ENCODE peak calls at places on chromosomes 1 and 21, in seven cellular contexts. One of them, this sample, is unnamed.

GRCh38 chr1:206687915-206688442 is 3.3 kb downstream of the MAPKAPK2 start:
- DNase-seq in upper lobe of left lung: no peak
- DNase-seq in A549: no peak
- DNase-seq in lower leg skin: no peak
- DNase-seq in esophagus squamous epithelium: no peak
- DNase-seq in NB4: peak
- DNase-seq in body of pancreas: no peak
- DNase-seq in this sample: peak

GRCh38 chr1:208782186-208782585 is 538.0 kb upstream of the PLXNA2 start:
- DNase-seq in A549: no peak
- DNase-seq in body of pancreas: no peak
- DNase-seq in NB4: no peak
- DNase-seq in upper lobe of left lung: no peak
- DNase-seq in esophagus squamous epithelium: no peak
- DNase-seq in lower leg skin: no peak
- DNase-seq in this sample: no peak

GRCh38 chr1:26156285-26157038 is 2.4 kb upstream of the FAM110D start:
- DNase-seq in upper lobe of left lung: no peak
- DNase-seq in A549: no peak
- DNase-seq in lower leg skin: no peak
- DNase-seq in NB4: no peak
- DNase-seq in body of pancreas: no peak
- DNase-seq in esophagus squamous epithelium: no peak
- DNase-seq in this sample: no peak

GRCh38 chr1:244969355-244970235 is 105.3 kb upstream of the HNRNPU start:
- DNase-seq in esophagus squamous epithelium: peak
- DNase-seq in upper lobe of left lung: peak
- DNase-seq in body of pancreas: peak
- DNase-seq in lower leg skin: peak
- DNase-seq in A549: peak
- DNase-seq in NB4: peak
- DNase-seq in this sample: peak

GRCh38 chr21:42315296-42315891 is at the start of gene TFF3:
- DNase-seq in NB4: no peak
- DNase-seq in A549: peak
- DNase-seq in body of pancreas: peak
- DNase-seq in lower leg skin: no peak
- DNase-seq in upper lobe of left lung: peak
- DNase-seq in esophagus squamous epithelium: no peak
- DNase-seq in this sample: no peak

GRCh38 chr1:201149400-201149799 is 4.9 kb downstream of the TMEM9 start:
- DNase-seq in upper lobe of left lung: no peak
- DNase-seq in body of pancreas: peak
- DNase-seq in lower leg skin: no peak
- DNase-seq in NB4: peak
- DNase-seq in A549: peak
- DNase-seq in esophagus squamous epithelium: no peak
- DNase-seq in this sample: no peak

GRCh38 chr1:7089485-7089884 is 304.2 kb downstream of the CAMTA1 start:
- DNase-seq in esophagus squamous epithelium: no peak
- DNase-seq in upper lobe of left lung: no peak
- DNase-seq in body of pancreas: no peak
- DNase-seq in lower leg skin: no peak
- DNase-seq in NB4: no peak
- DNase-seq in A549: no peak
- DNase-seq in this sample: no peak

GRCh38 chr1:26408604-26409003 is 2.0 kb upstream of the LIN28A start:
- DNase-seq in lower leg skin: peak
- DNase-seq in esophagus squamous epithelium: no peak
- DNase-seq in A549: peak
- DNase-seq in body of pancreas: peak
- DNase-seq in NB4: peak
- DNase-seq in upper lobe of left lung: peak
- DNase-seq in this sample: peak

GRCh38 chr1:65458730-65459396 is 38.4 kb downstream of the LEPR start:
- DNase-seq in lower leg skin: no peak
- DNase-seq in A549: no peak
- DNase-seq in body of pancreas: no peak
- DNase-seq in upper lobe of left lung: no peak
- DNase-seq in esophagus squamous epithelium: no peak
- DNase-seq in NB4: no peak
- DNase-seq in this sample: peak

GRCh38 chr1:216726435-216726834 is 3.2 kb upstream of the ESRRG start:
- DNase-seq in lower leg skin: no peak
- DNase-seq in body of pancreas: no peak
- DNase-seq in A549: no peak
- DNase-seq in upper lobe of left lung: no peak
- DNase-seq in NB4: no peak
- DNase-seq in esophagus squamous epithelium: no peak
- DNase-seq in this sample: no peak

GRCh38 chr1:47755368-47755990 is 241.7 kb downstream of the TRABD2B start:
- DNase-seq in A549: peak
- DNase-seq in NB4: peak
- DNase-seq in upper lobe of left lung: no peak
- DNase-seq in lower leg skin: no peak
- DNase-seq in body of pancreas: no peak
- DNase-seq in esophagus squamous epithelium: no peak
- DNase-seq in this sample: peak

GRCh38 chr1:75616436-75617433 is 5.8 kb upstream of the SLC44A5 start:
- DNase-seq in NB4: no peak
- DNase-seq in lower leg skin: no peak
- DNase-seq in A549: no peak
- DNase-seq in esophagus squamous epithelium: no peak
- DNase-seq in body of pancreas: no peak
- DNase-seq in upper lobe of left lung: no peak
- DNase-seq in this sample: no peak

GRCh38 chr1:224805889-224806288 is 123.6 kb upstream of the DNAH14 start:
- DNase-seq in lower leg skin: no peak
- DNase-seq in upper lobe of left lung: no peak
- DNase-seq in NB4: no peak
- DNase-seq in esophagus squamous epithelium: no peak
- DNase-seq in A549: no peak
- DNase-seq in body of pancreas: no peak
- DNase-seq in this sample: no peak

GRCh38 chr1:82818596-82818995 is 1017.9 kb downstream of the ADGRL2 start:
- DNase-seq in body of pancreas: no peak
- DNase-seq in esophagus squamous epithelium: no peak
- DNase-seq in upper lobe of left lung: no peak
- DNase-seq in lower leg skin: no peak
- DNase-seq in NB4: no peak
- DNase-seq in A549: no peak
- DNase-seq in this sample: no peak

GRCh38 chr1:38235705-38236104 is 189.1 kb upstream of the POU3F1 start:
- DNase-seq in esophagus squamous epithelium: no peak
- DNase-seq in A549: no peak
- DNase-seq in body of pancreas: no peak
- DNase-seq in upper lobe of left lung: no peak
- DNase-seq in NB4: no peak
- DNase-seq in lower leg skin: no peak
- DNase-seq in this sample: peak

GRCh38 chr1:71345491-71345890 is 264.7 kb upstream of the ZRANB2 start:
- DNase-seq in NB4: no peak
- DNase-seq in body of pancreas: no peak
- DNase-seq in lower leg skin: no peak
- DNase-seq in upper lobe of left lung: no peak
- DNase-seq in esophagus squamous epithelium: no peak
- DNase-seq in A549: no peak
- DNase-seq in this sample: no peak

GRCh38 chr1:81758213-81758612 is 42.5 kb upstream of the ADGRL2 start:
- DNase-seq in NB4: no peak
- DNase-seq in esophagus squamous epithelium: no peak
- DNase-seq in body of pancreas: no peak
- DNase-seq in lower leg skin: no peak
- DNase-seq in upper lobe of left lung: no peak
- DNase-seq in A549: no peak
- DNase-seq in this sample: no peak

GRCh38 chr21:43806017-43806710 is 16.8 kb downstream of the RRP1 start:
- DNase-seq in body of pancreas: no peak
- DNase-seq in upper lobe of left lung: peak
- DNase-seq in esophagus squamous epithelium: no peak
- DNase-seq in lower leg skin: no peak
- DNase-seq in A549: no peak
- DNase-seq in NB4: no peak
- DNase-seq in this sample: no peak

GRCh38 chr21:44377922-44378645 is 24.7 kb downstream of the TRPM2 start:
- DNase-seq in A549: no peak
- DNase-seq in esophagus squamous epithelium: no peak
- DNase-seq in body of pancreas: no peak
- DNase-seq in NB4: no peak
- DNase-seq in upper lobe of left lung: no peak
- DNase-seq in lower leg skin: no peak
- DNase-seq in this sample: no peak

GRCh38 chr1:89487972-89488371 is 36.7 kb upstream of the LRRC8B start:
- DNase-seq in A549: no peak
- DNase-seq in upper lobe of left lung: no peak
- DNase-seq in NB4: peak
- DNase-seq in body of pancreas: no peak
- DNase-seq in esophagus squamous epithelium: no peak
- DNase-seq in lower leg skin: no peak
- DNase-seq in this sample: no peak

GRCh38 chr1:64295566-64295965 is 92.1 kb downstream of the UBE2U start:
- DNase-seq in A549: no peak
- DNase-seq in body of pancreas: no peak
- DNase-seq in esophagus squamous epithelium: no peak
- DNase-seq in upper lobe of left lung: no peak
- DNase-seq in lower leg skin: no peak
- DNase-seq in NB4: no peak
- DNase-seq in this sample: no peak

GRCh38 chr1:231376101-231376500 is 38.0 kb downstream of the SPRTN start:
- DNase-seq in lower leg skin: no peak
- DNase-seq in esophagus squamous epithelium: no peak
- DNase-seq in upper lobe of left lung: no peak
- DNase-seq in A549: peak
- DNase-seq in NB4: no peak
- DNase-seq in body of pancreas: no peak
- DNase-seq in this sample: no peak

GRCh38 chr1:107262472-107263286 is 121.8 kb downstream of the NTNG1 start:
- DNase-seq in esophagus squamous epithelium: no peak
- DNase-seq in NB4: no peak
- DNase-seq in A549: no peak
- DNase-seq in upper lobe of left lung: no peak
- DNase-seq in lower leg skin: no peak
- DNase-seq in body of pancreas: no peak
- DNase-seq in this sample: no peak

GRCh38 chr1:226814751-226815496 is 55.5 kb upstream of the PSEN2 start:
- DNase-seq in body of pancreas: peak
- DNase-seq in lower leg skin: peak
- DNase-seq in NB4: no peak
- DNase-seq in A549: peak
- DNase-seq in esophagus squamous epithelium: no peak
- DNase-seq in upper lobe of left lung: no peak
- DNase-seq in this sample: peak

GRCh38 chr1:23745515-23745914 is 2.2 kb downstream of the ELOA start:
- DNase-seq in upper lobe of left lung: no peak
- DNase-seq in A549: peak
- DNase-seq in esophagus squamous epithelium: no peak
- DNase-seq in NB4: peak
- DNase-seq in lower leg skin: no peak
- DNase-seq in body of pancreas: peak
- DNase-seq in this sample: peak

GRCh38 chr21:44552136-44552535 is 831 bp upstream of the KRTAP10-2 start:
- DNase-seq in A549: no peak
- DNase-seq in esophagus squamous epithelium: no peak
- DNase-seq in body of pancreas: no peak
- DNase-seq in lower leg skin: no peak
- DNase-seq in upper lobe of left lung: no peak
- DNase-seq in NB4: no peak
- DNase-seq in this sample: no peak

GRCh38 chr21:46361937-46362336 is 38.0 kb downstream of the PCNT start:
- DNase-seq in NB4: no peak
- DNase-seq in lower leg skin: no peak
- DNase-seq in body of pancreas: no peak
- DNase-seq in A549: no peak
- DNase-seq in upper lobe of left lung: no peak
- DNase-seq in esophagus squamous epithelium: no peak
- DNase-seq in this sample: no peak

GRCh38 chr1:198167436-198167934 is 10.7 kb downstream of the NEK7 start:
- DNase-seq in upper lobe of left lung: no peak
- DNase-seq in esophagus squamous epithelium: no peak
- DNase-seq in lower leg skin: no peak
- DNase-seq in body of pancreas: no peak
- DNase-seq in A549: no peak
- DNase-seq in NB4: peak
- DNase-seq in this sample: no peak
- TF ChIP-seq POLR2A in upper lobe of left lung: no peak
- TF ChIP-seq POLR2A in esophagus squamous epithelium: no peak
- TF ChIP-seq POLR2A in lower leg skin: no peak
- TF ChIP-seq POLR2A in body of pancreas: no peak
- TF ChIP-seq POLR2A in A549: no peak
- TF ChIP-seq POLR2A in NB4: no peak
- TF ChIP-seq POLR2A in this sample: no peak

GRCh38 chr1:172277989-172278388 is 142.5 kb upstream of the C1orf105 start:
- DNase-seq in NB4: no peak
- DNase-seq in upper lobe of left lung: no peak
- DNase-seq in lower leg skin: no peak
- DNase-seq in body of pancreas: no peak
- DNase-seq in esophagus squamous epithelium: no peak
- DNase-seq in A549: no peak
- DNase-seq in this sample: no peak
- TF ChIP-seq POLR2A in NB4: no peak
- TF ChIP-seq POLR2A in upper lobe of left lung: no peak
- TF ChIP-seq POLR2A in lower leg skin: no peak
- TF ChIP-seq POLR2A in body of pancreas: no peak
- TF ChIP-seq POLR2A in esophagus squamous epithelium: no peak
- TF ChIP-seq POLR2A in A549: no peak
- TF ChIP-seq POLR2A in this sample: no peak

DNA sequence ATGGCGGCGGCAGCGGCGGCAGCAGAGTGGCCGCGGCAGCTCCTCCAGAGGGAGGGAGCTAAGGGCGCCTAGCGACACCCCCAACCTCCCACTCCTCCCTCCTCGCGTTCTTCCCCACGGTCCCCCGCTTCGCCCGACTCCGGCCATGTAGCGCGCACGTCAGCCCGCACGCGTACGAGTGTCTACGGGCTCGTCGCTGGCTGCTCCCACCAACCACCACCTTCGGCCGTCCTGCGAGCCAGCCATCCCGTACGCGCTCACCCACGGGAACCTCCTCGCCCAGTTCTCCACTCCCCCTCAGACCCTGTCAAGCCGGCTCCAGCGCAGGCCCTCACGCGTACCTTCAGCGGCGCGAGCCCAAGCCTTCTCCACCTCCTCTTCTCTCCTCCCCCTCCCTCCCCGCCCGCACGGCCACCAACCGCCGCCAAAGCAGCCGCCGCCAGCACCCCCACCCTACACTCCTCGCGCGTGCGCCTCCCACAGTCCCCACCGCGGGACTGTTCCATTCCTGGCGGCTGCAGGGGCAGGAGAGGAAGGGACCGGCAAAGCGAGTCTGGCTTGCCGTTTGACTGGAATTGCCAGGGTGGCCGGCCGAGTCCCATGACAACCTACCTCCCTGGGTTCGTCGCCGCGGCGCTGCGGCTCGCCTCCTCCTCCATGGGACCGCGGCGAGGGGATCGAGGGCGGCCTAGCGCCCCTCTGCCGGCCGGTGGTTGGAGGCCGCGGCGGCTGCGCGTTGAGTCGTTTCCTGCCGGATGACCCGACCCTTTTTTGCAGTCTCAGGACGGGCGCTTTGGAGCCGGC is at the start of the genes DAP3 and YY1AP1:
- DNase-seq in lower leg skin: peak
- DNase-seq in NB4: peak
- DNase-seq in A549: peak
- DNase-seq in body of pancreas: peak
- DNase-seq in upper lobe of left lung: peak
- DNase-seq in esophagus squamous epithelium: peak
- DNase-seq in this sample: peak
- TF ChIP-seq POLR2A in lower leg skin: no peak
- TF ChIP-seq POLR2A in NB4: peak
- TF ChIP-seq POLR2A in A549: peak
- TF ChIP-seq POLR2A in body of pancreas: peak
- TF ChIP-seq POLR2A in upper lobe of left lung: peak
- TF ChIP-seq POLR2A in esophagus squamous epithelium: peak
- TF ChIP-seq POLR2A in this sample: peak

GRCh38 chr1:33123266-33123665 is 42.3 kb downstream of the AZIN2 start:
- DNase-seq in esophagus squamous epithelium: no peak
- DNase-seq in upper lobe of left lung: no peak
- DNase-seq in lower leg skin: no peak
- DNase-seq in body of pancreas: no peak
- DNase-seq in A549: no peak
- DNase-seq in NB4: no peak
- DNase-seq in this sample: no peak
- TF ChIP-seq POLR2A in esophagus squamous epithelium: no peak
- TF ChIP-seq POLR2A in upper lobe of left lung: no peak
- TF ChIP-seq POLR2A in lower leg skin: no peak
- TF ChIP-seq POLR2A in body of pancreas: no peak
- TF ChIP-seq POLR2A in A549: no peak
- TF ChIP-seq POLR2A in NB4: no peak
- TF ChIP-seq POLR2A in this sample: no peak